ENCODE peak calls at places on chromosomes 1 and 21, in seven cellular contexts. H is heart left ventricle, D is HCT116, Z is endothelial cell of umbilical vein, N is K562, S is adrenal gland, C is A549. X is an unnamed sample.

GRCh38 chr1:201119206-201119814 is 7.1 kb upstream of the CACNA1S start:
- DNase-seq in H (no peak), D (peak; percentile 39), Z (peak; percentile 47), N (peak; percentile 81), S (no peak), C (peak; percentile 71), X (peak; percentile 82)

GRCh38 chr1:31798433-31799195 is 17.2 kb downstream of the SPOCD1 start:
- DNase-seq in H (no peak), D (no peak), Z (peak; percentile 88), N (no peak), S (no peak), C (peak; percentile 34), X (peak; percentile 85)

GRCh38 chr1:1440941-1441888 is 5.7 kb downstream of the VWA1 start:
- DNase-seq in H (no peak), D (no peak), Z (peak; percentile 37), N (peak; percentile 94), S (no peak), C (peak; percentile 71), X (no peak)

GRCh38 chr1:29966526-29967045 is 730.3 kb downstream of the PTPRU start:
- DNase-seq in H (no peak), D (no peak), Z (no peak), N (no peak), S (no peak), C (no peak), X (no peak)

GRCh38 chr1:12186277-12186985 is 19.6 kb downstream of the TNFRSF1B start:
- DNase-seq in H (no peak), D (no peak), Z (no peak), N (no peak), S (no peak), C (no peak), X (no peak)

GRCh38 chr1:99849744-99850457 is at the start of gene AGL:
- DNase-seq in H (peak; percentile 94), D (peak; percentile 58), Z (peak; percentile 85), N (peak; percentile 90), S (peak; percentile 86), C (peak; percentile 60), X (peak; percentile 86)

GRCh38 chr1:113320972-113321680 is 69.2 kb upstream of the MAGI3 start:
- DNase-seq in H (no peak), D (no peak), Z (no peak), N (no peak), S (no peak), C (no peak), X (no peak)

GRCh38 chr1:57162607-57163235 is 196.9 kb upstream of the C8B start:
- DNase-seq in H (peak; percentile 63), D (no peak), Z (no peak), N (no peak), S (no peak), C (no peak), X (no peak)

GRCh38 chr1:10733967-10734366 is 62.5 kb downstream of the CASZ1 start:
- DNase-seq in H (no peak), D (no peak), Z (no peak), N (no peak), S (no peak), C (no peak), X (no peak)

GRCh38 chr1:36920801-36921405 is 113.4 kb downstream of the GRIK3 start:
- DNase-seq in H (no peak), D (no peak), Z (no peak), N (no peak), S (no peak), C (no peak), X (no peak)

GRCh38 chr1:54053745-54054437 is 483 bp downstream of the TCEANC2 start:
- DNase-seq in H (no peak), D (no peak), Z (peak; percentile 12), N (peak; percentile 37), S (no peak), C (no peak), X (no peak)

GRCh38 chr1:83998205-83998598 is 730 bp downstream of the TTLL7 start:
- DNase-seq in H (no peak), D (no peak), Z (peak; percentile 11), N (no peak), S (no peak), C (no peak), X (no peak)

GRCh38 chr1:153259387-153259786 is at the start of gene LORICRIN:
- DNase-seq in H (no peak), D (no peak), Z (no peak), N (no peak), S (no peak), C (no peak), X (no peak)

GRCh38 chr21:8993284-8993942 is 1528.0 kb upstream of the TPTE start:
- DNase-seq in H (no peak), D (no peak), Z (no peak), N (no peak), S (no peak), C (no peak), X (no peak)

GRCh38 chr1:34549199-34549598 is 205.6 kb upstream of the GJB5 start:
- DNase-seq in H (no peak), D (peak; percentile 10), Z (no peak), N (peak; percentile 32), S (no peak), C (no peak), X (peak; percentile 14)

GRCh38 chr1:109501644-109502367 is 7.7 kb downstream of the AMIGO1 start:
- DNase-seq in H (no peak), D (no peak), Z (no peak), N (peak; percentile 55), S (no peak), C (no peak), X (no peak)

GRCh38 chr1:29998686-29999085 is 724.7 kb downstream of the MATN1 start:
- DNase-seq in H (no peak), D (no peak), Z (no peak), N (no peak), S (no peak), C (no peak), X (no peak)

GRCh38 chr1:3581296-3581695 is 30.0 kb downstream of the MEGF6 start:
- DNase-seq in H (no peak), D (no peak), Z (peak; percentile 4), N (no peak), S (no peak), C (no peak), X (no peak)

GRCh38 chr1:57072775-57073174 is 107.0 kb upstream of the C8B start:
- DNase-seq in H (no peak), D (no peak), Z (no peak), N (peak; percentile 39), S (no peak), C (no peak), X (peak; percentile 10)

DNA sequence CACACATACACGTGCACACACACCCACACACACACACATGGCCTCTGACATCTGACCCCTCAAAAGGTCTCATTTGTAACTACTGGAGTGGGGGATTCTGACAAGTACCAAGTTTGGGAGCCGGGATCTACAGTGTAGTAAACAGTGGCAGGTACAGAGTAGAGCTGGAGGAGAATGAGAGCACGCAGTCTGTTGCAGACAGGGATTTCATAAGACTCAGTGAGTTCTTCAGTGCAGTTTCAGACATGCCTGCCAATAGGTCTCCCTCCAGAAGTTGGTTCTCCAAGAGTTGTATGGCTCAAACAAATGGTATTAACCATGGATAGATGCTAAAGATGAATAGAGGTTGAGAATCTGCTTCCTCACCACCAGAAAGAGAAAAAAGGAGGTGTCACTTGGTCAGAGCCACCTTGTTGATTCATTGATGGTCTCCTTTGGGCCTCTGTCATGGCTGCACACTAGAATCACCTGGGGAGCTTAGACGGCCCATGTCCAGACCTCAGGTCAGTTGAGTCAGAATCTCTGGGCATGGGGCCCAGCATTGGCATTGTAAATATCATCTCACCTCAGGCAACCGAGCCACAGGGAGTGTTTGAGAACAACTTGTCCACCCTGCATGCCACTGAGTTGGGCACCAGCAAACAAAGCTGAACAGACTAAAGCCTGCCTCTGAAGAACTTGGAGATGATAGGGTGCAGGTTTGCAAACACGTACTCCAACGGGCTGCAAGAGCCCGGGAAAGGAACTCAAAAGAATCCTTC is 122.1 kb downstream of the EDEM3 start:
- DNase-seq in H (no peak), D (no peak), Z (no peak), N (no peak), S (no peak), C (no peak), X (no peak)
- TF ChIP-seq POLR2A in H (no peak), D (no peak), Z (no peak), N (no peak), S (no peak), C (no peak), X (no peak)

DNA sequence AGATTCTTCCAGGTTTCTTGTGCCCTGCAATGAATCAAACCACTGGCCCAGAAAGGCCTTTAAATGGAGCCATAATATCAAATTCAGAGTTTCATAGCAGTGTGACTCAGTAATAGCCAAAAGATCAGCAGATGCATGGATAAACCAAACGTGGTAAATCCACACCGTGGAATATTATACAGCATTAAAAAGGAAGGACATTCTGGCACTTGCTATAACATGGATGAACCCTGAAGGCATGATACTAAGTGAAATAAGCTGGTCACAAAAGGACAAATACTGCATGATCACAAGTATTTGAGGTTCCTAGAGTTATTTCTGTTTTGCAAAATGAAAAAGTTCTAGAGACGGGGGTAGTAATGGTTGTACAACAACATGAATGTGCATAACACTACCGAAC is 140.1 kb downstream of the TOMM20 start:
- DNase-seq in H (no peak), D (no peak), Z (no peak), N (no peak), S (no peak), C (no peak), X (no peak)
- TF ChIP-seq POLR2A in H (no peak), D (no peak), Z (no peak), N (no peak), S (no peak), C (no peak), X (no peak)

DNA sequence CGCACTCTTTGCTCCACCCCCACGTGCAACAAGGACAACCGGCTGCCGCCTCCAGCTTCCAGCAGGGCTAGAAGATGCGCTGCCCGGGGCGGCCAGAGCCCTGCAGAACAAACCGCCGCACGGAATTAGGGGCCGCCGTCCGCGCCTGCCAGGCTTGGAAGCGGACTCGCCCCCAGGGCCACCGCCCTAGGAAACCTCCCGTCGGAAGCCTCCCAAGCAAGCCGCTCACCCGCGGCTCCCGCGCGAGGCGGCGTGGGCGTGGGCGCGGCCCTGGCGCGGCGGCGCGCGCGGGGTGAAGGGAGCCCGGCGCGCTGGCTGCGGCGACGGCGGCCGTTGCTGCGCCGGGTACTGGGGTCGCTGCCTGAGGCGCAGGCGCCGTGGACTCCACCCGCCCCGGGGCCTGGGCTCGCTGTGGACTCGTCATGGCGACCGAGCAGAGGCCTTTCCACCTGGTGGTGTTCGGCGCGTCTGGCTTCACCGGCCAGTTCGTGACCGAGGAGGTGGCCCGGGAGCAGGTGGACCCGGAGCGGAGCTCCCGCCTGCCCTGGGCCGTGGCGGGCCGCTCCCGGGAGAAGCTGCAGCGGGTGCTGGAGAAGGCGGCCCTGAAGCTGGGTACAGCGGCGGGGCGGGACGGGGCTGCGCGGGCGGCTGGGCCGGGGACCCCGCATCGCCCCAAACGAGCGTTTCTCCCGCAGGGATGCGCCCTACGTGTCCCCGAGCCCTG is at the start of gene SCCPDH:
- DNase-seq in H (peak; percentile 86), D (no peak), Z (peak; percentile 79), N (peak; percentile 91), S (peak; percentile 77), C (peak; percentile 89), X (peak; percentile 87)
- TF ChIP-seq POLR2A in H (no peak), D (no peak), Z (peak; percentile 83), N (peak; percentile 78), S (peak; percentile 44), C (peak; percentile 64), X (peak; percentile 79)

GRCh38 chr21:25722631-25723030 is 12.1 kb downstream of the ATP5PF start:
- DNase-seq in H (no peak), D (no peak), Z (no peak), N (no peak), S (no peak), C (no peak), X (no peak)

GRCh38 chr21:25721987-25722386 is 12.7 kb downstream of the ATP5PF start:
- DNase-seq in H (no peak), D (no peak), Z (no peak), N (no peak), S (no peak), C (no peak), X (no peak)

GRCh38 chr21:25717491-25718139 is 17.1 kb downstream of the ATP5PF start:
- DNase-seq in H (no peak), D (no peak), Z (peak; percentile 67), N (peak; percentile 67), S (no peak), C (no peak), X (no peak)
- TF ChIP-seq POLR2A in H (no peak), D (no peak), Z (no peak), N (no peak), S (no peak), C (no peak), X (no peak)